ENCODE peak calls at places on chromosomes 16 and 17, in six cellular contexts. One of them, this sample, is unnamed.
A peak's percentile ranks its signal among the peaks of the same experiment; 100 is the strongest.

GRCh38 chr16:67934306-67935095 is 2.1 kb downstream of the PSMB10 start:
- DNase-seq in A172: no peak
- DNase-seq in GM12865: no peak
- DNase-seq in cardiac muscle cell: no peak
- DNase-seq in thoracic aorta: no peak
- DNase-seq in Right ventricle myocardium superior: no peak
- DNase-seq in this sample: no peak

GRCh38 chr16:23879735-23880373 is 44.1 kb downstream of the PRKCB start:
- DNase-seq in A172: no peak
- DNase-seq in GM12865: no peak
- DNase-seq in cardiac muscle cell: no peak
- DNase-seq in thoracic aorta: no peak
- DNase-seq in Right ventricle myocardium superior: no peak
- DNase-seq in this sample: no peak

GRCh38 chr17:81101614-81102306 is 63.5 kb upstream of the PVALEF start:
- DNase-seq in A172: peak; percentile 66
- DNase-seq in GM12865: peak; percentile 89
- DNase-seq in cardiac muscle cell: peak; percentile 91
- DNase-seq in thoracic aorta: peak; percentile 22
- DNase-seq in Right ventricle myocardium superior: peak; percentile 91
- DNase-seq in this sample: no peak

GRCh38 chr17:33892677-33893076 is 362.4 kb upstream of the CCL2 start:
- DNase-seq in A172: no peak
- DNase-seq in GM12865: no peak
- DNase-seq in cardiac muscle cell: no peak
- DNase-seq in thoracic aorta: no peak
- DNase-seq in Right ventricle myocardium superior: no peak
- DNase-seq in this sample: no peak

GRCh38 chr16:71425746-71426068 is 16.1 kb downstream of the TLE7 start:
- DNase-seq in A172: no peak
- DNase-seq in GM12865: no peak
- DNase-seq in cardiac muscle cell: no peak
- DNase-seq in thoracic aorta: no peak
- DNase-seq in Right ventricle myocardium superior: no peak
- DNase-seq in this sample: no peak

GRCh38 chr16:29117631-29118030 is 132.8 kb downstream of the LAT start:
- DNase-seq in A172: no peak
- DNase-seq in GM12865: no peak
- DNase-seq in cardiac muscle cell: no peak
- DNase-seq in thoracic aorta: no peak
- DNase-seq in Right ventricle myocardium superior: no peak
- DNase-seq in this sample: no peak

GRCh38 chr16:67430504-67431076 is 331 bp upstream of the HSD11B2 start:
- DNase-seq in A172: no peak
- DNase-seq in GM12865: peak; percentile 10
- DNase-seq in cardiac muscle cell: peak; percentile 41
- DNase-seq in thoracic aorta: no peak
- DNase-seq in Right ventricle myocardium superior: peak; percentile 53
- DNase-seq in this sample: no peak

GRCh38 chr17:35166526-35166925 is 18.9 kb downstream of the UNC45B start:
- DNase-seq in A172: no peak
- DNase-seq in GM12865: no peak
- DNase-seq in cardiac muscle cell: no peak
- DNase-seq in thoracic aorta: no peak
- DNase-seq in Right ventricle myocardium superior: no peak
- DNase-seq in this sample: no peak

GRCh38 chr16:57389087-57389468 is 15.5 kb upstream of the CCL17 start:
- DNase-seq in A172: no peak
- DNase-seq in GM12865: no peak
- DNase-seq in cardiac muscle cell: no peak
- DNase-seq in thoracic aorta: no peak
- DNase-seq in Right ventricle myocardium superior: no peak
- DNase-seq in this sample: no peak

GRCh38 chr17:62916684-62917571 is 49.1 kb upstream of the TANC2 start:
- DNase-seq in A172: no peak
- DNase-seq in GM12865: no peak
- DNase-seq in cardiac muscle cell: peak; percentile 42
- DNase-seq in thoracic aorta: no peak
- DNase-seq in Right ventricle myocardium superior: no peak
- DNase-seq in this sample: no peak

GRCh38 chr17:39306509-39307212 is 80.9 kb upstream of the STAC2 start:
- DNase-seq in A172: peak; percentile 49
- DNase-seq in GM12865: peak; percentile 47
- DNase-seq in cardiac muscle cell: no peak
- DNase-seq in thoracic aorta: no peak
- DNase-seq in Right ventricle myocardium superior: no peak
- DNase-seq in this sample: no peak

GRCh38 chr16:7482596-7483290 is 150.1 kb downstream of the RBFOX1 start:
- DNase-seq in A172: no peak
- DNase-seq in GM12865: no peak
- DNase-seq in cardiac muscle cell: no peak
- DNase-seq in thoracic aorta: no peak
- DNase-seq in Right ventricle myocardium superior: no peak
- DNase-seq in this sample: no peak

GRCh38 chr16:29991571-29991904 is 3.9 kb downstream of the HIRIP3 start:
- DNase-seq in A172: no peak
- DNase-seq in GM12865: no peak
- DNase-seq in cardiac muscle cell: no peak
- DNase-seq in thoracic aorta: no peak
- DNase-seq in Right ventricle myocardium superior: no peak
- DNase-seq in this sample: no peak

GRCh38 chr17:37488009-37488604 is 1.6 kb upstream of the DUSP14 start:
- DNase-seq in A172: peak; percentile 94
- DNase-seq in GM12865: peak; percentile 18
- DNase-seq in cardiac muscle cell: peak; percentile 59
- DNase-seq in thoracic aorta: no peak
- DNase-seq in Right ventricle myocardium superior: no peak
- DNase-seq in this sample: no peak

GRCh38 chr17:4939554-4939803 is 367 bp downstream of the SLC25A11 start:
- DNase-seq in A172: no peak
- DNase-seq in GM12865: no peak
- DNase-seq in cardiac muscle cell: no peak
- DNase-seq in thoracic aorta: no peak
- DNase-seq in Right ventricle myocardium superior: no peak
- DNase-seq in this sample: no peak

GRCh38 chr17:50064253-50064991 is 8.5 kb downstream of the ITGA3 start:
- DNase-seq in A172: peak; percentile 98
- DNase-seq in GM12865: no peak
- DNase-seq in cardiac muscle cell: peak; percentile 56
- DNase-seq in thoracic aorta: peak; percentile 79
- DNase-seq in Right ventricle myocardium superior: no peak
- DNase-seq in this sample: no peak

GRCh38 chr17:28983286-28984240 is 22.3 kb downstream of the SEZ6 start:
- DNase-seq in A172: no peak
- DNase-seq in GM12865: no peak
- DNase-seq in cardiac muscle cell: no peak
- DNase-seq in thoracic aorta: no peak
- DNase-seq in Right ventricle myocardium superior: no peak
- DNase-seq in this sample: no peak

GRCh38 chr16:10600792-10601443 is 20.5 kb upstream of the EMP2 start:
- DNase-seq in A172: no peak
- DNase-seq in GM12865: peak; percentile 66
- DNase-seq in cardiac muscle cell: no peak
- DNase-seq in thoracic aorta: no peak
- DNase-seq in Right ventricle myocardium superior: peak; percentile 43
- DNase-seq in this sample: no peak

GRCh38 chr16:30510392-30510938 is 15.9 kb downstream of the ZNF768 start:
- DNase-seq in A172: no peak
- DNase-seq in GM12865: no peak
- DNase-seq in cardiac muscle cell: no peak
- DNase-seq in thoracic aorta: no peak
- DNase-seq in Right ventricle myocardium superior: no peak
- DNase-seq in this sample: no peak

GRCh38 chr16:88405325-88406060 is 22.7 kb downstream of the ZNF469 start:
- DNase-seq in A172: no peak
- DNase-seq in GM12865: no peak
- DNase-seq in cardiac muscle cell: no peak
- DNase-seq in thoracic aorta: no peak
- DNase-seq in Right ventricle myocardium superior: peak; percentile 68
- DNase-seq in this sample: no peak

GRCh38 chr16:265711-266110 is 10.0 kb downstream of the RGS11 start:
- DNase-seq in A172: no peak
- DNase-seq in GM12865: no peak
- DNase-seq in cardiac muscle cell: no peak
- DNase-seq in thoracic aorta: no peak
- DNase-seq in Right ventricle myocardium superior: no peak
- DNase-seq in this sample: no peak

GRCh38 chr16:56382459-56382858 is 42.9 kb downstream of the AMFR start:
- DNase-seq in A172: no peak
- DNase-seq in GM12865: no peak
- DNase-seq in cardiac muscle cell: no peak
- DNase-seq in thoracic aorta: no peak
- DNase-seq in Right ventricle myocardium superior: no peak
- DNase-seq in this sample: no peak

GRCh38 chr17:36611345-36612072 is 10.1 kb downstream of the MRM1 start:
- DNase-seq in A172: peak; percentile 55
- DNase-seq in GM12865: no peak
- DNase-seq in cardiac muscle cell: no peak
- DNase-seq in thoracic aorta: no peak
- DNase-seq in Right ventricle myocardium superior: no peak
- DNase-seq in this sample: no peak

GRCh38 chr17:9780552-9780951 is 10.8 kb downstream of the DHRS7C start:
- DNase-seq in A172: no peak
- DNase-seq in GM12865: no peak
- DNase-seq in cardiac muscle cell: no peak
- DNase-seq in thoracic aorta: no peak
- DNase-seq in Right ventricle myocardium superior: no peak
- DNase-seq in this sample: no peak

GRCh38 chr17:3335876-3336275 is 37.7 kb upstream of the OR3A1 start:
- DNase-seq in A172: no peak
- DNase-seq in GM12865: no peak
- DNase-seq in cardiac muscle cell: no peak
- DNase-seq in thoracic aorta: no peak
- DNase-seq in Right ventricle myocardium superior: no peak
- DNase-seq in this sample: no peak

GRCh38 chr16:4298761-4299522 is 16.9 kb upstream of the GLIS2 start:
- DNase-seq in A172: peak; percentile 96
- DNase-seq in GM12865: no peak
- DNase-seq in cardiac muscle cell: peak; percentile 75
- DNase-seq in thoracic aorta: no peak
- DNase-seq in Right ventricle myocardium superior: peak; percentile 81
- DNase-seq in this sample: no peak

GRCh38 chr16:81718637-81719036 is 60.5 kb upstream of the PLCG2 start:
- DNase-seq in A172: no peak
- DNase-seq in GM12865: no peak
- DNase-seq in cardiac muscle cell: no peak
- DNase-seq in thoracic aorta: no peak
- DNase-seq in Right ventricle myocardium superior: no peak
- DNase-seq in this sample: no peak